ENCODE peak calls at places on chromosome 2, in eight cellular contexts. C is kidney, D is PC-9, G is right cardiac atrium, A is psoas muscle, T is IMR-90, J is tibial artery, H is left lung. P is an unnamed sample. For H3K9me3, the result is how much of the 10 kb centered on the place peaks cover.

GRCh38 chr2:144516981-144517824 is 2.7 kb downstream of the ZEB2 start:
- DNase-seq in H (peak), C (peak), J (peak), D (peak), G (peak), A (peak), T (peak), P (peak)

GRCh38 chr2:170162261-170162612 is 15.7 kb upstream of the MYO3B start:
- DNase-seq in C (no peak), J (no peak), D (peak), H (no peak), G (no peak), A (no peak), T (peak), P (no peak)

GRCh38 chr2:125227843-125228392 is 1202.8 kb downstream of the CNTNAP5 start:
- DNase-seq in A (no peak), J (no peak), C (no peak), D (no peak), T (no peak), G (no peak), H (no peak), P (no peak)

GRCh38 chr2:42249887-42250286 is 80.7 kb downstream of the EML4 start:
- DNase-seq in C (no peak), G (no peak), D (peak), A (no peak), T (no peak), H (no peak), J (no peak), P (no peak)

GRCh38 chr2:220961461-220961860 is 610.6 kb downstream of the EPHA4 start:
- DNase-seq in G (no peak), C (no peak), T (no peak), D (no peak), J (no peak), A (no peak), H (no peak), P (no peak)

GRCh38 chr2:142824756-142825155 is 52.7 kb upstream of the KYNU start:
- DNase-seq in H (no peak), C (no peak), D (no peak), J (no peak), A (no peak), G (no peak), T (peak), P (no peak)

GRCh38 chr2:40668435-40668834 is 216.5 kb upstream of the SLC8A1 start:
- DNase-seq in A (no peak), H (no peak), T (peak), D (no peak), J (peak), G (no peak), C (no peak), P (no peak)

GRCh38 chr2:65071499-65072180 is 15.4 kb downstream of the CEP68 start:
- DNase-seq in J (no peak), T (no peak), G (no peak), A (no peak), H (no peak), D (no peak), C (no peak), P (no peak)

GRCh38 chr2:212032536-212033219 is 505.9 kb downstream of the ERBB4 start:
- DNase-seq in H (no peak), C (no peak), J (no peak), A (no peak), G (no peak), D (no peak), T (peak), P (no peak)

GRCh38 chr2:100934504-100935371 is 67.4 kb upstream of the RPL31 start:
- DNase-seq in J (no peak), G (no peak), A (no peak), C (no peak), D (no peak), T (no peak), H (no peak), P (peak)

GRCh38 chr2:186347472-186347871 is 138.6 kb upstream of the ZC3H15 start:
- DNase-seq in C (no peak), D (no peak), T (peak), G (no peak), A (no peak), J (no peak), H (no peak), P (no peak)

GRCh38 chr2:20704886-20705285 is 37.9 kb downstream of the GDF7 start:
- DNase-seq in G (no peak), J (no peak), H (no peak), D (no peak), A (no peak), T (no peak), C (no peak), P (no peak)

GRCh38 chr2:53782681-53783080 is 4.1 kb downstream of the ASB3 start:
- DNase-seq in G (no peak), H (no peak), A (no peak), D (no peak), T (no peak), J (no peak), C (no peak), P (no peak)

GRCh38 chr2:102179061-102179460 is 7.8 kb upstream of the IL1RL2 start:
- DNase-seq in A (no peak), H (no peak), J (no peak), C (no peak), T (no peak), G (no peak), D (no peak), P (no peak)

GRCh38 chr2:73895473-73895872 is 2.7 kb downstream of the ACTG2 start:
- DNase-seq in C (no peak), D (no peak), H (no peak), A (no peak), J (no peak), G (no peak), T (no peak), P (no peak)
- H3K27ac ChIP-seq in C (no peak), D (no peak), H (no peak), A (no peak), J (peak), G (no peak), T (no peak), P (no peak)

DNA sequence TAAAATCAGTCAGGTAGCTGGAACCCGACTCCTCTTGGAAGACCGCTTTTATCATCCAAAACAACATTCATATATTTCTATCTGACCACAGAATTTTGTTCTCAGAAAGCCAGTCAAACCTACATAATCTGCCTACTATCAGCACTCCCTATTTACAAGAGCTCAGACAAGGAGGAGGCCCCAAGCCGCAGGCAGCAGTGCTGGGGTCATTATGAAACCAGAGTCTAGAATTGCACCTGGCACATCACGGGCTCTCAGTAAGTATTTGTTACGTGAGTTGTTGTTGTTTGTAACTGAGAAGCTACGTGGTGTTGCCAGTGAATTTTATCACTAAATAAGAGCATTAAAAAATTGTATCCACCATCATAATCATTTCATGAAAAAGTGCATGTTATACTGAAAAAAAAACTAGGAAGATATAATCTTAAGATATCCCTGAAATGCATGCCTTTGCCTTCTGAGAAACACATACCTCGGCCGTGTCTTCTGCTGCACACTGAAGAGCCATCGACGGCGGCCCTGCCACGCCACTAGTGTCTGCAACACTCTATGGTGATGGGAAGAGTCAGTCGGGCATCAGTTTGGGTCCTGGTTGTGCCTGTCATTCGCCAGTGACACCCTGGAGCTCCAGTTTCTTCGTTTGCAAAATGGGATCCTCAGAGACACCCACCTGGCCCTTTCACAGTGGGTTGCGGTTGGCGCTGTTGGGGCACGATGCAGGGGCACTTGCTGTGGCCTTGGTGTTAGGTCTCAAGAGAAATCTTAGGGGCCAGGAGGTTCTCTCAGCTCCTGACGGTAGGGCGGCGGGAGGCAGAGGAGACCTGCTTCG is 505.9 kb downstream of the EIPR1 start:
- DNase-seq in A (no peak), J (no peak), D (no peak), G (no peak), H (no peak), T (no peak), C (no peak), P (no peak)
- H3K9me3 ChIP-seq in A (under half), J (under half), D (under half), G (under half), H (under half), T (half or more), C (under half), P (under half)

GRCh38 chr2:153156743-153157142 is 321.8 kb downstream of the RPRM start:
- DNase-seq in A (no peak), C (no peak), T (no peak), J (no peak), G (no peak), H (no peak), D (no peak), P (no peak)
- H3K27ac ChIP-seq in A (no peak), C (no peak), T (no peak), J (no peak), G (no peak), H (no peak), D (no peak), P (no peak)

GRCh38 chr2:1233280-1233679 is 180.0 kb upstream of the TPO start:
- DNase-seq in G (no peak), C (peak), J (no peak), D (no peak), H (no peak), A (no peak), T (no peak), P (no peak)
- H3K9me3 ChIP-seq in G (under half), C (under half), J (under half), D (under half), H (under half), A (under half), T (under half), P (under half)

DNA sequence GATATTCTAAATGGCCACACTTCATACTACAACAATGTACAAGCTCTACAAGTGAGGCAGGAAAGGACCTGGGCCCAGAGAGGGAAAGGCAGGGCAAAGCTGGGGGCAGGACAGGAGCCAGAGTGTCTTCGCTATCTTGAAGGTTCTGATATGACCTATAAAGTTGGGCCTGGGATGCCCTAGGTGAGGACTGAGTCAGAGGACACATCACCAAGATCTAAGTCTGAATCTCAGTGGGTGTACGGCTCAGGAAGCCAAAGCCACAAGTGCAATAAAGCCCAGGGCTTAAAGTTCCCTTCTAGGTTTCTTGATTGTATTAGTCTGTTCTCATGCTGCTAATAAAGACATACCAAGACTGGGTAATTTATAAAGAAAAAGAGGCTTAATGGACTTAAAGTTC is 219.1 kb downstream of the ALK start:
- DNase-seq in D (no peak), H (no peak), A (no peak), G (no peak), J (no peak), C (no peak), T (no peak), P (no peak)
- H3K27ac ChIP-seq in D (no peak), H (no peak), A (no peak), G (no peak), J (no peak), C (no peak), T (no peak), P (no peak)

DNA sequence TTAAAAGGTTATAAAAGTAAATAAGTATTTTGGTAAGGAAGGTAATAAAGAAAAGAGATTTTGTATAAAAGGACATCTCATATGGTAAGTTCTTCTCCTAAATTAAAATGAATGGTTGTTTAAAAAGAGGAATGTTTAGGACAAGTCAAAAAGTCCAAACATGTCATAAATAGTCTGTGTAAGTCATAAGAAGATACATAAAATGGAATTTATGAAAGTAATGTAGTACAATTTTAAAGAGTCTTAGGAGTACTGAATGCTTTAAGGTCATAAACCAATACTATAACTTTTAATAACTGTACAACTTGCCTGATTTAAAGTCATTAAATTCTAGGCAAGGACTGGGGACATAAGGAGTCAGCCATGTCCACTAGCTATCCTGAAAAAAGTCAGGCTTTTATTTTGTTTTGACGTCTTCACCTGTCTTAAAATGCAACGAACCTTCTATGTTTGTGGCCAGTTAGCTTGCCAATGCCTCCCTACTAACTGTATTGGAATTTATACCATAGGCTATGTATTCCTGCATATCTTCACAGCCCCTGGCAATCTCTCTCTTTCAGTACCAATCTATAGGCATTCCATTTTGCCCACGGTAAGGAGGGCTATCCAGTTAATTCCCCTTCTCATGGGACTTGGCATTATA is 312.3 kb upstream of the LRRTM4 start:
- DNase-seq in J (no peak), G (no peak), C (no peak), T (no peak), D (no peak), H (no peak), A (no peak), P (no peak)
- H3K9me3 ChIP-seq in J (under half), G (under half), C (under half), T (under half), D (under half), H (under half), A (under half), P (under half)

DNA sequence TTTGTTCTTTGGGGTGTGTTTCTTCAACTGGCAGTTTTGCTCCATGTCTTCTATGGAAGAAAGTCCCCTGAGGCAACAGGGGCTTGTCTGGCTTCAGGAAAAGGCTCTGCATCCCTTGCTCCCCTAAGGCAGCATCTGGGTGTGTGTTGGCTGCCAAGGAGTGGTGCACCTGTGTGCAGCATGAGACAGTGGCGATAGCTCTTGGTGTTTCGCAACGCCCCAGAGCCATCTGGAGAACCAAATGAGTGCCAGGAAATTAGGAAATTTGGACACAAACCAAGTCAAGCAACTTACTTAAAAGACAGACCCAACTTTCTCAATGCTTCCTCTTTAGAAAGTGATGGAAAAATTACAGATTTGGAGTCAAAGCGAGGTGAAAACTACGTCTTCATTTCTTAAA is 1044.4 kb upstream of the CNTNAP5 start:
- DNase-seq in C (no peak), H (no peak), G (no peak), D (no peak), J (no peak), T (no peak), A (peak), P (no peak)
- H3K27ac ChIP-seq in C (no peak), H (no peak), G (no peak), D (no peak), J (no peak), T (no peak), A (no peak), P (no peak)

DNA sequence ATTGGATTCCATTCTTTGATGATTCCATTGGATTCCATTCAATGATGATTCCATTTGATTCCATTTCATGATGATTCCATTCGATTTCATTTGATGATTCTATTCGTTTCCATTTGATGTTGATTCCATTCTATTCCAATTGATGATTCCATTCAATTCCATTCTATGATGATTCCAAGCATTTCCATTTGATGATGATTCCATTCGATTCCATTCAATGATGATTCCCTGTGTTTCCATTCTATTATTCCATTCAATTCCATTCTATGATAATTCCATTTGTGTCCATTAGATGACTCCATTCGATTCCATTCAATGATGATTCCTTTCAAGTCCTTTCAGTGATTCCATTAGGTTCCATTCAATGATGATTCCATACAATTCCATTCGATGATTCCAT is 1090.5 kb downstream of the RPIA start:
- DNase-seq in C (no peak), A (no peak), D (no peak), H (no peak), T (no peak), G (no peak), J (no peak), P (no peak)
- H3K9me3 ChIP-seq in C (under half), A (half or more), D (half or more), H (under half), T (under half), G (under half), J (under half), P (half or more)

DNA sequence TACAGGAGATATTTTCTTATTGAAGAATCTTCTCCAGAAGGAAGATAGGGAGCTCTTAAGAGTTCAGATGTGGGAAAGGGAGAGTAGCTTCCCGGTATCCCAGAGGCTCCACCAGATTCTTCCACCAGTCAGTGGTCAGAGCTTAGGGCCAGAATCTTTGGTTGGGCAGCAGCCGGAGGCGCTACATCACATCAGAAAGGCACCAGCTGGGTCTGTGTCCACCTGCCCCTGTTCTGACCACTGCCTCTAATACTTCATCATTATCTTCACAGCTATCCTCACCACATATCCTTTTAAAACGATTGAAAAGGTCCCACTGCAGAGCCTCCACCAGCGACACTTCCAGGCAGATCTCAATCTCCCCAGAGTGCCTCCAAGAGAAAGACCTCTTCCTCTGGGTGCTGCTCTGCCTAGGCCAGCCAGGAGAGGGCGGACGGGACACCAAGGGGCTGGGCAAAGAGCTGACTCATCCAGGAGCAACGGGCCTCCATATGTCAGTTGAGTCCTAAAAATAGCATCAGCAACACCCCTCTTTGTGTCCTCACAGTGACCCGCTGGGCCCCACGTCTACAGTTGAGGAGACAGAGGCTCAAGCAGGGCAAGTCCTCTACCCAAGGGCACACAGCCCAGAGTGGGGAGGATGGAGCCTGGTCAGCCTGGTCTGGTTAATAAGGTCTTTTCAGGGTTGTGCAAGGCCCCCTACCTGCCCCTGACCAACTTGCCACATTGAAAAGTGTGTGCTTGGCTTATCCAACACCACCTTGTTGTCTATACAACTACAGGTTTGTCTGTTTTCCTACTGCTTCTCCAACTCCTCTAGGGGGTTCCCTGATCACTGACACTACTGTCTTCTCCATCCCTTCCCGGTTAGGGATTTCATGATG is 81.2 kb downstream of the ADD2 start:
- DNase-seq in C (no peak), T (peak), A (no peak), D (peak), G (no peak), J (no peak), H (no peak), P (no peak)
- H3K27ac ChIP-seq in C (no peak), T (no peak), A (no peak), D (no peak), G (no peak), J (no peak), H (no peak), P (no peak)